ENCODE peak calls at places on chromosomes 13 and 19, in six cellular contexts. C is Peyer's patch; G is GM23248; Q is CD8-positive, alpha-beta T cell; I is cardiac muscle cell; M is CD4-positive, alpha-beta T cell. R is an unnamed sample.

GRCh38 chr13:59299584-59299983 is 864.1 kb downstream of the DIAPH3 start:
- DNase-seq in C (no peak), G (no peak), Q (no peak), I (no peak), M (no peak), R (no peak)

GRCh38 chr13:46871557-46871956 is 25.3 kb downstream of the HTR2A start:
- DNase-seq in C (no peak), G (no peak), Q (no peak), I (no peak), M (no peak), R (no peak)

GRCh38 chr19:38678217-38678890 is 30.9 kb downstream of the ACTN4 start:
- DNase-seq in C (no peak), G (no peak), Q (no peak), I (no peak), M (no peak), R (no peak)

GRCh38 chr13:104949840-104950805 is 1585.3 kb downstream of the EFNB2 start:
- DNase-seq in C (no peak), G (no peak), Q (no peak), I (no peak), M (no peak), R (no peak)

GRCh38 chr13:35923347-35923746 is 207.8 kb downstream of the DCLK1 start:
- DNase-seq in C (no peak), G (peak), Q (no peak), I (no peak), M (no peak), R (no peak)

GRCh38 chr19:9431475-9431874 is 3.9 kb downstream of the ZNF266 start:
- DNase-seq in C (no peak), G (peak), Q (peak), I (peak), M (peak), R (no peak)

GRCh38 chr13:49400755-49401659 is 42.9 kb downstream of the CAB39L start:
- DNase-seq in C (no peak), G (peak), Q (no peak), I (peak), M (no peak), R (peak)

GRCh38 chr13:110128546-110128945 is 178.4 kb downstream of the COL4A1 start:
- DNase-seq in C (no peak), G (no peak), Q (no peak), I (no peak), M (no peak), R (no peak)

GRCh38 chr19:37519890-37520289 is 13.2 kb downstream of the ZNF793 start:
- DNase-seq in C (no peak), G (no peak), Q (no peak), I (no peak), M (no peak), R (no peak)

GRCh38 chr19:41847351-41848105 is 2.7 kb downstream of the DMRTC2 start:
- DNase-seq in C (no peak), G (no peak), Q (no peak), I (no peak), M (no peak), R (no peak)

GRCh38 chr19:34323433-34324204 is 41.4 kb upstream of the GPI start:
- DNase-seq in C (peak), G (no peak), Q (no peak), I (no peak), M (no peak), R (no peak)

GRCh38 chr13:48448963-48449614 is 36.2 kb upstream of the LPAR6 start:
- DNase-seq in C (no peak), G (peak), Q (no peak), I (no peak), M (no peak), R (no peak)

GRCh38 chr19:539429-540030 is 4.3 kb upstream of the GZMM start:
- DNase-seq in C (no peak), G (no peak), Q (no peak), I (no peak), M (no peak), R (no peak)

GRCh38 chr13:39527961-39528720 is 74.9 kb downstream of the LHFPL6 start:
- DNase-seq in C (no peak), G (peak), Q (no peak), I (no peak), M (no peak), R (peak)

GRCh38 chr19:6521718-6522646 is 8.8 kb upstream of the TNFSF9 start:
- DNase-seq in C (peak), G (peak), Q (peak), I (no peak), M (peak), R (no peak)

GRCh38 chr13:48634631-48635030 is 19.1 kb upstream of the CYSLTR2 start:
- DNase-seq in C (no peak), G (no peak), Q (no peak), I (no peak), M (no peak), R (no peak)

GRCh38 chr19:40737102-40737644 is 13.1 kb downstream of the ACTMAP start:
- DNase-seq in C (no peak), G (no peak), Q (no peak), I (no peak), M (no peak), R (no peak)

GRCh38 chr13:26255717-26256277 is 1.9 kb downstream of the CDK8 start:
- DNase-seq in C (no peak), G (peak), Q (no peak), I (peak), M (no peak), R (no peak)

GRCh38 chr13:99022953-99023352 is 45.1 kb upstream of the DOCK9 start:
- DNase-seq in C (no peak), G (no peak), Q (no peak), I (no peak), M (no peak), R (no peak)

GRCh38 chr13:61275740-61276139 is 139.9 kb downstream of the PCDH20 start:
- DNase-seq in C (no peak), G (no peak), Q (no peak), I (no peak), M (no peak), R (no peak)

GRCh38 chr19:34173145-34173956 is 1.0 kb downstream of the LSM14A start:
- DNase-seq in C (peak), G (peak), Q (peak), I (peak), M (no peak), R (no peak)

GRCh38 chr19:17751103-17751911 is at the start of gene FCHO1:
- DNase-seq in C (peak), G (no peak), Q (peak), I (no peak), M (peak), R (peak)

GRCh38 chr13:98224557-98224956 is 47.5 kb upstream of the RNF113B start:
- DNase-seq in C (no peak), G (no peak), Q (no peak), I (no peak), M (no peak), R (no peak)

GRCh38 chr19:5418676-5419075 is 36.5 kb upstream of the ZNRF4 start:
- DNase-seq in C (no peak), G (no peak), Q (no peak), I (peak), M (no peak), R (no peak)

GRCh38 chr13:40813662-40814454 is 24.4 kb downstream of the SLC25A15 start:
- DNase-seq in C (no peak), G (peak), Q (no peak), I (peak), M (no peak), R (no peak)

GRCh38 chr19:47228168-47228936 is 2.6 kb downstream of the BBC3 start:
- DNase-seq in C (peak), G (peak), Q (peak), I (peak), M (peak), R (peak)

GRCh38 chr13:46905249-46905648 is 8.4 kb upstream of the HTR2A start:
- DNase-seq in C (no peak), G (peak), Q (no peak), I (no peak), M (no peak), R (no peak)

GRCh38 chr13:111956261-111957151 is 110.4 kb upstream of the SOX1 start:
- DNase-seq in C (no peak), G (no peak), Q (no peak), I (no peak), M (no peak), R (no peak)

GRCh38 chr13:36154567-36155231 is 23.5 kb upstream of the DCLK1 start:
- DNase-seq in C (no peak), G (peak), Q (no peak), I (peak), M (no peak), R (no peak)

GRCh38 chr19:18020212-18021067 is 12.5 kb downstream of the ARRDC2 start:
- DNase-seq in C (peak), G (peak), Q (no peak), I (no peak), M (no peak), R (peak)

GRCh38 chr19:51342631-51343569 is 961 bp upstream of the VSIG10L start:
- DNase-seq in C (no peak), G (no peak), Q (no peak), I (no peak), M (no peak), R (no peak)

GRCh38 chr19:33047422-33047821 is 17.3 kb downstream of the RHPN2 start:
- DNase-seq in C (peak), G (no peak), Q (no peak), I (peak), M (no peak), R (no peak)

DNA sequence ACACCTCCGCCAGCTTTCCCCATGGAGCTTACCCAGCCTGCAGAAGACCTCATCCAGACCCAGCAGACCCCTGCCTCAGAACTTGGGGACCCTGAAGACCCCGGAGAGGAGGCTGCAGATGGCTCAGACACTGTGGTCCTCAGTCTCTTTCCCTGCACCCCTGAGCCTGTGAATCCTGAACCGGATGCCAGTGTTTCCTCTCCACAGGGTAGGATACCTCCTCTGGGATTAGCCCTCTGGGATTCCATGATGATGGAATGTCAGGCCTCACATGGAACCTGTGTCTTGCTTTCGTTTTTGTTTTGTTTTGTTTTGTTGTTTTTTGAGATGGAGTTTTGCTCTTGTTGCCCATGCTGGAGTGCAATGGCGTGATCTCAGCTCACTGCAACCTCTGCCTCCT is 1.9 kb downstream of the RFXANK start:
- DNase-seq in C (no peak), G (no peak), Q (no peak), I (no peak), M (no peak), R (no peak)
- H3K27ac ChIP-seq in C (no peak), G (no peak), Q (no peak), I (no peak), M (no peak), R (no peak)

DNA sequence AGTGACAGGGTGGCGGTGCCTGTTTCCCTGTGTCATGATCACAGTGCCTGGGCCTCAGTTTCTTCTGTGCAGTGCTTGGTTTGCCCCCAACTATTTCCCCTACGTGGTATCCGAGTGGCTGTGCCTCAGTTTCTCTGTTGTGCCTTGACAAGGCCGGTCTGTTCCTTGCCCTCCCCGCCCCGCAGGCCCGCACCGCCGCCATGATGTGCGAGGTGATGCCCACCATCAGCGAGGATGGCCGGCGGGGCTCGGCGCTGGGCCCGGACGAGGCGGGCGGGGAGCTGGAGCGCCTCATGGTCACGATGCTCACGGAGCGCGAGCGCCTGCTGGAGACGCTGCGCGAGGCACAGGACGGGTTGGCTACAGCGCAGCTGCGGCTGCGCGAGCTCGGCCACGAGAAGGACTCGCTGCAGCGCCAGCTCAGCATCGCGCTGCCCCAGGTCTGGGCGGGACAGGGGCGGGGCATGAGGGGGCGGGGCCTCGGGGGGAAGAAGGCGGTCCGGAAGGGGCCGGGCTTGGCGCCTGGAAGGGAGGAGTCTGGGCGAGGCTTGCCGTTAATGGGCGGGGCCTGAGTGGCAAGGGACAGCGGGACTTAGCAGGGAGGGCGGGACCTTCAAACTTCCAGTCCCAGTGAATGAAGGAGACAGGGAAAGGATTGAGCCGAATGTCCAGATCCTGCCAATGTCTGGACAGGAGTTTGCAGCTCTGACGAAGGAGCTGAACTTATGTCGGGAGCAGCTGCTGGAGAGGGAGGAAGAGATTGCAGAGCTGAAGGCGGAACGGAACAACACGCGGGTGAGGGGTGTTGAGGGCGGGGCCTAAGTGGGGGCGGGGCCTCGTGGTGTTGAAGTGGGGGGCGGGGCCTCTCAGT is 8.6 kb downstream of the PPFIA3 start:
- DNase-seq in C (peak), G (peak), Q (peak), I (peak), M (peak), R (peak)
- H3K27ac ChIP-seq in C (peak), G (no peak), Q (no peak), I (no peak), M (no peak), R (peak)

GRCh38 chr19:48845384-48845783 is 9.1 kb upstream of the HSD17B14 start:
- DNase-seq in C (no peak), G (no peak), Q (no peak), I (no peak), M (no peak), R (no peak)

GRCh38 chr19:48841047-48841446 is 4.8 kb upstream of the HSD17B14 start:
- DNase-seq in C (no peak), G (no peak), Q (no peak), I (no peak), M (no peak), R (no peak)

GRCh38 chr19:48841571-48841970 is 5.3 kb upstream of the HSD17B14 start:
- DNase-seq in C (no peak), G (no peak), Q (no peak), I (no peak), M (no peak), R (no peak)

GRCh38 chr19:48844472-48844871 is 8.2 kb upstream of the HSD17B14 start:
- DNase-seq in C (no peak), G (peak), Q (no peak), I (no peak), M (no peak), R (no peak)

GRCh38 chr19:48842744-48843162 is 6.5 kb upstream of the HSD17B14 start:
- DNase-seq in C (peak), G (peak), Q (peak), I (peak), M (peak), R (no peak)
- H3K27ac ChIP-seq in C (no peak), G (no peak), Q (no peak), I (no peak), M (no peak), R (no peak)

DNA sequence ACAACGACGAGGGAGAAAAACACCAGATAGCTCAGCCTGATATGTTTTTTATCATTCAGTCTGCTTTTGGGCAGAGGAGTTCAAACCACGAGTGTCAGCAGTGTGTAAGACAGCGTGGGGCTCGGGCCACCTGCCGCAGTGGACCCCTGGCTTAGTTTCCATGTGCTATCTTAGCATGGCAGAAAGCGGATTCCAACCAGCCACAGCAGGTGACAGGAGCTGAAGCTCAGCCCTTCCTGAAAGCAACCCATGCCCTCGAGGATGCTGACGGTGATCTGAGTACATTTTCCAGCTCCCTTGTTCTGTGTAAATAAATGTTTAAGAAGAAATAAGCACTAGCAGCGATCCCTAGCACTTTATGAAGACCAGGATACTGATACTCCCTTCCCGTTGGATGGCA is 32.2 kb upstream of the MBNL2 start:
- DNase-seq in C (no peak), G (no peak), Q (no peak), I (no peak), M (no peak), R (no peak)
- H3K27ac ChIP-seq in C (no peak), G (no peak), Q (no peak), I (no peak), M (no peak), R (no peak)

GRCh38 chr19:29757551-29757950 is 42.5 kb upstream of the C19orf12 start:
- DNase-seq in C (no peak), G (no peak), Q (no peak), I (no peak), M (no peak), R (no peak)
- H3K27ac ChIP-seq in C (no peak), G (no peak), Q (no peak), I (no peak), M (no peak), R (no peak)

GRCh38 chr19:50334741-50335421 is 5.7 kb upstream of the KCNC3 start:
- DNase-seq in C (no peak), G (no peak), Q (no peak), I (no peak), M (no peak), R (no peak)
- H3K27ac ChIP-seq in C (no peak), G (no peak), Q (no peak), I (no peak), M (no peak), R (no peak)

GRCh38 chr19:30091856-30092255 is 149.8 kb downstream of the URI1 start:
- DNase-seq in C (no peak), G (no peak), Q (no peak), I (no peak), M (no peak), R (no peak)

GRCh38 chr19:30089086-30089665 is 147.1 kb downstream of the URI1 start:
- DNase-seq in C (no peak), G (no peak), Q (no peak), I (no peak), M (no peak), R (no peak)

GRCh38 chr19:30091456-30091855 is 149.4 kb downstream of the URI1 start:
- DNase-seq in C (no peak), G (no peak), Q (no peak), I (no peak), M (no peak), R (no peak)

GRCh38 chr19:30090476-30090875 is 148.4 kb downstream of the URI1 start:
- DNase-seq in C (no peak), G (no peak), Q (no peak), I (no peak), M (no peak), R (no peak)

GRCh38 chr19:30090963-30091362 is 148.9 kb downstream of the URI1 start:
- DNase-seq in C (no peak), G (no peak), Q (no peak), I (no peak), M (no peak), R (no peak)
- H3K27ac ChIP-seq in C (no peak), G (no peak), Q (no peak), I (no peak), M (no peak), R (no peak)

GRCh38 chr13:28636677-28637317 is 22.1 kb upstream of the POMP start:
- DNase-seq in C (peak), G (peak), Q (peak), I (peak), M (peak), R (peak)
- H3K27ac ChIP-seq in C (no peak), G (peak), Q (no peak), I (no peak), M (no peak), R (no peak)

R was measured in ascending aorta.